ENCODE peak calls at places on chromosomes 4 and X, in eight cellular contexts. One of them, this sample, is unnamed.

GRCh38 chrX:13201605-13202219 is 118.1 kb downstream of the ATXN3L start:
- DNase-seq in posterior cingulate gyrus: no peak
- DNase-seq in EL: no peak
- DNase-seq in DMS153: no peak
- DNase-seq in ascending aorta: no peak
- DNase-seq in Caki2: no peak
- DNase-seq in B cell: no peak
- DNase-seq in NCI-H2171 treated with DMSO at 0.1 percent for 48 hours: no peak
- DNase-seq in this sample: no peak

GRCh38 chr4:54315561-54315960 is 86.5 kb downstream of the PDGFRA start:
- DNase-seq in posterior cingulate gyrus: no peak
- DNase-seq in EL: no peak
- DNase-seq in DMS153: peak
- DNase-seq in ascending aorta: no peak
- DNase-seq in Caki2: no peak
- DNase-seq in B cell: peak
- DNase-seq in NCI-H2171 treated with DMSO at 0.1 percent for 48 hours: no peak
- DNase-seq in this sample: no peak

GRCh38 chr4:52664479-52664878 is 5.4 kb upstream of the USP46 start:
- DNase-seq in posterior cingulate gyrus: no peak
- DNase-seq in EL: no peak
- DNase-seq in DMS153: no peak
- DNase-seq in ascending aorta: no peak
- DNase-seq in Caki2: no peak
- DNase-seq in B cell: no peak
- DNase-seq in NCI-H2171 treated with DMSO at 0.1 percent for 48 hours: no peak
- DNase-seq in this sample: no peak

GRCh38 chrX:47232803-47233332 is at the start of gene USP11:
- DNase-seq in posterior cingulate gyrus: peak
- DNase-seq in EL: peak
- DNase-seq in DMS153: no peak
- DNase-seq in ascending aorta: peak
- DNase-seq in Caki2: peak
- DNase-seq in B cell: peak
- DNase-seq in NCI-H2171 treated with DMSO at 0.1 percent for 48 hours: peak
- DNase-seq in this sample: peak

GRCh38 chr4:136650541-136651277 is 881.6 kb downstream of the PCDH18 start:
- DNase-seq in posterior cingulate gyrus: no peak
- DNase-seq in EL: peak
- DNase-seq in DMS153: peak
- DNase-seq in ascending aorta: no peak
- DNase-seq in Caki2: peak
- DNase-seq in B cell: no peak
- DNase-seq in NCI-H2171 treated with DMSO at 0.1 percent for 48 hours: peak
- DNase-seq in this sample: peak

GRCh38 chr4:159328766-159329165 is 225.9 kb downstream of the RAPGEF2 start:
- DNase-seq in posterior cingulate gyrus: no peak
- DNase-seq in EL: no peak
- DNase-seq in DMS153: no peak
- DNase-seq in ascending aorta: no peak
- DNase-seq in Caki2: no peak
- DNase-seq in B cell: no peak
- DNase-seq in NCI-H2171 treated with DMSO at 0.1 percent for 48 hours: no peak
- DNase-seq in this sample: peak

GRCh38 chr4:25818293-25819240 is 44.2 kb downstream of the SEL1L3 start:
- DNase-seq in posterior cingulate gyrus: no peak
- DNase-seq in EL: peak
- DNase-seq in DMS153: no peak
- DNase-seq in ascending aorta: no peak
- DNase-seq in Caki2: no peak
- DNase-seq in B cell: no peak
- DNase-seq in NCI-H2171 treated with DMSO at 0.1 percent for 48 hours: peak
- DNase-seq in this sample: no peak

GRCh38 chrX:50770702-50771101 is 43.3 kb downstream of the SHROOM4 start:
- DNase-seq in posterior cingulate gyrus: no peak
- DNase-seq in EL: no peak
- DNase-seq in DMS153: no peak
- DNase-seq in ascending aorta: no peak
- DNase-seq in Caki2: peak
- DNase-seq in B cell: no peak
- DNase-seq in NCI-H2171 treated with DMSO at 0.1 percent for 48 hours: no peak
- DNase-seq in this sample: peak

GRCh38 chr4:54094449-54094848 is 5.5 kb upstream of the GSX2 start:
- DNase-seq in posterior cingulate gyrus: no peak
- DNase-seq in EL: no peak
- DNase-seq in DMS153: no peak
- DNase-seq in ascending aorta: no peak
- DNase-seq in Caki2: no peak
- DNase-seq in B cell: no peak
- DNase-seq in NCI-H2171 treated with DMSO at 0.1 percent for 48 hours: no peak
- DNase-seq in this sample: no peak

GRCh38 chrX:5236096-5236495 is 992.6 kb downstream of the NLGN4X start:
- DNase-seq in posterior cingulate gyrus: no peak
- DNase-seq in EL: no peak
- DNase-seq in DMS153: no peak
- DNase-seq in ascending aorta: no peak
- DNase-seq in Caki2: peak
- DNase-seq in B cell: no peak
- DNase-seq in NCI-H2171 treated with DMSO at 0.1 percent for 48 hours: peak
- DNase-seq in this sample: peak

GRCh38 chr4:1771555-1772305 is 21.4 kb upstream of the FGFR3 start:
- DNase-seq in posterior cingulate gyrus: no peak
- DNase-seq in EL: no peak
- DNase-seq in DMS153: no peak
- DNase-seq in ascending aorta: no peak
- DNase-seq in Caki2: no peak
- DNase-seq in B cell: peak
- DNase-seq in NCI-H2171 treated with DMSO at 0.1 percent for 48 hours: no peak
- DNase-seq in this sample: no peak

GRCh38 chrX:41561045-41561444 is 113.9 kb downstream of the NYX start:
- DNase-seq in posterior cingulate gyrus: no peak
- DNase-seq in EL: peak
- DNase-seq in DMS153: no peak
- DNase-seq in ascending aorta: no peak
- DNase-seq in Caki2: peak
- DNase-seq in B cell: no peak
- DNase-seq in NCI-H2171 treated with DMSO at 0.1 percent for 48 hours: no peak
- DNase-seq in this sample: peak

GRCh38 chr4:126834854-126835253 is 797.9 kb upstream of the INTU start:
- DNase-seq in posterior cingulate gyrus: no peak
- DNase-seq in EL: no peak
- DNase-seq in DMS153: no peak
- DNase-seq in ascending aorta: no peak
- DNase-seq in Caki2: no peak
- DNase-seq in B cell: no peak
- DNase-seq in NCI-H2171 treated with DMSO at 0.1 percent for 48 hours: no peak
- DNase-seq in this sample: no peak

GRCh38 chrX:622104-622503 is 8.5 kb upstream of the SHOX start:
- DNase-seq in posterior cingulate gyrus: no peak
- DNase-seq in EL: no peak
- DNase-seq in DMS153: no peak
- DNase-seq in ascending aorta: no peak
- DNase-seq in Caki2: no peak
- DNase-seq in B cell: no peak
- DNase-seq in NCI-H2171 treated with DMSO at 0.1 percent for 48 hours: no peak
- DNase-seq in this sample: no peak

GRCh38 chr4:38993683-38994082 is 38.5 kb downstream of the TMEM156 start:
- DNase-seq in posterior cingulate gyrus: no peak
- DNase-seq in EL: no peak
- DNase-seq in DMS153: no peak
- DNase-seq in ascending aorta: no peak
- DNase-seq in Caki2: no peak
- DNase-seq in B cell: no peak
- DNase-seq in NCI-H2171 treated with DMSO at 0.1 percent for 48 hours: no peak
- DNase-seq in this sample: no peak

GRCh38 chr4:75494563-75494962 is 19.6 kb downstream of the RCHY1 start:
- DNase-seq in posterior cingulate gyrus: no peak
- DNase-seq in EL: peak
- DNase-seq in DMS153: no peak
- DNase-seq in ascending aorta: no peak
- DNase-seq in Caki2: no peak
- DNase-seq in B cell: no peak
- DNase-seq in NCI-H2171 treated with DMSO at 0.1 percent for 48 hours: no peak
- DNase-seq in this sample: no peak

GRCh38 chr4:152460488-152460887 is 75.4 kb downstream of the FBXW7 start:
- DNase-seq in posterior cingulate gyrus: no peak
- DNase-seq in EL: peak
- DNase-seq in DMS153: no peak
- DNase-seq in ascending aorta: no peak
- DNase-seq in Caki2: peak
- DNase-seq in B cell: no peak
- DNase-seq in NCI-H2171 treated with DMSO at 0.1 percent for 48 hours: peak
- DNase-seq in this sample: peak

GRCh38 chr4:56245547-56246229 is 141.6 kb downstream of the AASDH start:
- DNase-seq in posterior cingulate gyrus: no peak
- DNase-seq in EL: no peak
- DNase-seq in DMS153: no peak
- DNase-seq in ascending aorta: no peak
- DNase-seq in Caki2: no peak
- DNase-seq in B cell: no peak
- DNase-seq in NCI-H2171 treated with DMSO at 0.1 percent for 48 hours: no peak
- DNase-seq in this sample: peak

GRCh38 chr4:150782311-150782710 is 200.4 kb downstream of the MAB21L2 start:
- DNase-seq in posterior cingulate gyrus: no peak
- DNase-seq in EL: peak
- DNase-seq in DMS153: no peak
- DNase-seq in ascending aorta: no peak
- DNase-seq in Caki2: peak
- DNase-seq in B cell: no peak
- DNase-seq in NCI-H2171 treated with DMSO at 0.1 percent for 48 hours: peak
- DNase-seq in this sample: peak

GRCh38 chrX:106726485-106727437 is at the start of gene RNF128:
- DNase-seq in posterior cingulate gyrus: no peak
- DNase-seq in EL: peak
- DNase-seq in DMS153: peak
- DNase-seq in ascending aorta: no peak
- DNase-seq in Caki2: peak
- DNase-seq in B cell: no peak
- DNase-seq in NCI-H2171 treated with DMSO at 0.1 percent for 48 hours: no peak
- DNase-seq in this sample: peak

GRCh38 chr4:160362478-160362877 is 1259.6 kb downstream of the RAPGEF2 start:
- DNase-seq in posterior cingulate gyrus: no peak
- DNase-seq in EL: no peak
- DNase-seq in DMS153: no peak
- DNase-seq in ascending aorta: no peak
- DNase-seq in Caki2: no peak
- DNase-seq in B cell: no peak
- DNase-seq in NCI-H2171 treated with DMSO at 0.1 percent for 48 hours: no peak
- DNase-seq in this sample: no peak

GRCh38 chr4:182576609-182577289 is 333.5 kb downstream of the TENM3 start:
- DNase-seq in posterior cingulate gyrus: no peak
- DNase-seq in EL: peak
- DNase-seq in DMS153: no peak
- DNase-seq in ascending aorta: no peak
- DNase-seq in Caki2: no peak
- DNase-seq in B cell: no peak
- DNase-seq in NCI-H2171 treated with DMSO at 0.1 percent for 48 hours: no peak
- DNase-seq in this sample: no peak

GRCh38 chr4:71163317-71163716 is 169.9 kb downstream of the DCK start:
- DNase-seq in posterior cingulate gyrus: no peak
- DNase-seq in EL: no peak
- DNase-seq in DMS153: no peak
- DNase-seq in ascending aorta: no peak
- DNase-seq in Caki2: no peak
- DNase-seq in B cell: no peak
- DNase-seq in NCI-H2171 treated with DMSO at 0.1 percent for 48 hours: no peak
- DNase-seq in this sample: no peak

GRCh38 chr4:78951862-78952472 is 12.7 kb upstream of the PAQR3 start:
- DNase-seq in posterior cingulate gyrus: no peak
- DNase-seq in EL: peak
- DNase-seq in DMS153: peak
- DNase-seq in ascending aorta: no peak
- DNase-seq in Caki2: peak
- DNase-seq in B cell: peak
- DNase-seq in NCI-H2171 treated with DMSO at 0.1 percent for 48 hours: peak
- DNase-seq in this sample: peak

GRCh38 chr4:17128268-17128667 is 229.8 kb upstream of the LDB2 start:
- DNase-seq in posterior cingulate gyrus: no peak
- DNase-seq in EL: peak
- DNase-seq in DMS153: no peak
- DNase-seq in ascending aorta: no peak
- DNase-seq in Caki2: no peak
- DNase-seq in B cell: no peak
- DNase-seq in NCI-H2171 treated with DMSO at 0.1 percent for 48 hours: no peak
- DNase-seq in this sample: no peak

GRCh38 chrX:129714581-129714980 is 24.2 kb upstream of the XPNPEP2 start:
- DNase-seq in posterior cingulate gyrus: no peak
- DNase-seq in EL: no peak
- DNase-seq in DMS153: no peak
- DNase-seq in ascending aorta: no peak
- DNase-seq in Caki2: no peak
- DNase-seq in B cell: no peak
- DNase-seq in NCI-H2171 treated with DMSO at 0.1 percent for 48 hours: no peak
- DNase-seq in this sample: no peak

GRCh38 chr4:8355864-8356565 is 84.5 kb downstream of the ACOX3 start:
- DNase-seq in posterior cingulate gyrus: no peak
- DNase-seq in EL: peak
- DNase-seq in DMS153: no peak
- DNase-seq in ascending aorta: peak
- DNase-seq in Caki2: no peak
- DNase-seq in B cell: no peak
- DNase-seq in NCI-H2171 treated with DMSO at 0.1 percent for 48 hours: no peak
- DNase-seq in this sample: peak

GRCh38 chr4:85968945-85969830 is 390.7 kb downstream of the MAPK10 start:
- DNase-seq in posterior cingulate gyrus: no peak
- DNase-seq in EL: peak
- DNase-seq in DMS153: peak
- DNase-seq in ascending aorta: no peak
- DNase-seq in Caki2: peak
- DNase-seq in B cell: peak
- DNase-seq in NCI-H2171 treated with DMSO at 0.1 percent for 48 hours: peak
- DNase-seq in this sample: peak

GRCh38 chr4:169658196-169658595 is 37.8 kb downstream of the CLCN3 start:
- DNase-seq in posterior cingulate gyrus: no peak
- DNase-seq in EL: no peak
- DNase-seq in DMS153: no peak
- DNase-seq in ascending aorta: no peak
- DNase-seq in Caki2: no peak
- DNase-seq in B cell: no peak
- DNase-seq in NCI-H2171 treated with DMSO at 0.1 percent for 48 hours: no peak
- DNase-seq in this sample: no peak

This sample was measured in NCI-H69.